ENCODE peak calls at places on chromosomes 12 and 14, in six cellular contexts. J is uterus, W is H9, G is SK-N-SH, K is ovary, B is lung. N is an unnamed sample.

GRCh38 chr14:52068741-52069616 is at the start of gene NID2:
- DNase-seq in G (peak; percentile 98), J (peak; percentile 93), K (peak; percentile 92), B (peak; percentile 64), W (peak; percentile 91), N (peak; percentile 90)

GRCh38 chr12:46664771-46665287 is 161.0 kb downstream of the SLC38A4 start:
- DNase-seq in J (peak; percentile 52), B (no peak), W (no peak), G (no peak), K (no peak), N (no peak)

GRCh38 chr14:65585216-65585615 is 172.7 kb downstream of the FUT8 start:
- DNase-seq in K (no peak), B (no peak), W (no peak), J (no peak), G (no peak), N (no peak)

GRCh38 chr14:91317381-91318313 is 73.1 kb upstream of the GPR68 start:
- DNase-seq in J (peak; percentile 57), K (peak; percentile 75), W (no peak), B (peak; percentile 83), G (no peak), N (peak; percentile 68)

GRCh38 chr12:93857917-93858513 is 180.8 kb downstream of the CRADD start:
- DNase-seq in B (no peak), W (no peak), J (peak; percentile 37), G (no peak), K (no peak), N (no peak)

GRCh38 chr12:130846386-130846785 is 7.3 kb upstream of the STX2 start:
- DNase-seq in W (no peak), J (no peak), K (no peak), G (no peak), B (no peak), N (no peak)

GRCh38 chr12:114848661-114849060 is 164.7 kb upstream of the TBX3 start:
- DNase-seq in K (peak; percentile 27), J (no peak), W (no peak), B (no peak), G (no peak), N (no peak)

GRCh38 chr12:62647586-62647985 is 181.0 kb downstream of the MON2 start:
- DNase-seq in J (peak; percentile 44), W (no peak), G (no peak), K (no peak), B (no peak), N (peak; percentile 62)

GRCh38 chr12:111785651-111786050 is 18.9 kb downstream of the ALDH2 start:
- DNase-seq in B (no peak), J (no peak), G (no peak), K (no peak), W (no peak), N (no peak)

GRCh38 chr14:102362084-102362483 is 606 bp downstream of the CINP start:
- DNase-seq in B (no peak), K (no peak), W (no peak), G (peak; percentile 30), J (no peak), N (no peak)

GRCh38 chr14:65594153-65594881 is 181.8 kb downstream of the FUT8 start:
- DNase-seq in B (peak; percentile 31), K (no peak), J (no peak), G (no peak), W (peak; percentile 71), N (no peak)

DNA sequence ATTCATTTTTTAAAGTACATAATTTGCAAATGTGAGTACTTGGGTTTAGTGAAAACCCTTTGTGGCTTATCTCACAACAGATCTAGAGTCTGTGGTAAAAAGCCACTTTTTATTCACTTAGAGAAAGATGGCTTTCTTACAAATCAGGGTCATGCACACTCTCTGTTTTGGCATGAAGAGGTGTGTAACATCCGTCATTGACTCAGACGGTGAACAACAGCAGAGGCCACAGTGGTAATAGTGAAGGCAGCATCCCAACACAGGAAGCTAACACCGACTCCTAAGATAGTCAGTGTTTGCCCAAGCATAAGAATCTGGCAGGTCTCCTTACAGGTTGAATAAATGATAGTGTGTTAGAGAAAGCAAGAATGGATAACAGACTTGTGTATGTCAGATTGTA is 593.0 kb downstream of the SOX5 start:
- DNase-seq in B (no peak), J (no peak), W (no peak), G (no peak), K (no peak), N (no peak)
- H3K27ac ChIP-seq in B (no peak overlapping the region), J (no peak overlapping the region), W (no peak overlapping the region), G (no peak overlapping the region), K (no peak overlapping the region), N (peak overlapping the region; percentile 14)

GRCh38 chr12:116903818-116904217 is 6.9 kb upstream of the FBXW8 start:
- DNase-seq in G (no peak), W (no peak), B (no peak), J (no peak), K (no peak), N (no peak)
- H3K27me3 ChIP-seq in G (no peaks in the 10 kb centered on the region), W (no peaks in the 10 kb centered on the region), B (no peaks in the 10 kb centered on the region), J (no peaks in the 10 kb centered on the region), K (no peaks in the 10 kb centered on the region), N (peaks cover 3% of the 10 kb centered on the region)

GRCh38 chr12:120495189-120495722 is 657 bp upstream of the DYNLL1 start:
- DNase-seq in J (peak; percentile 20), B (peak; percentile 29), K (no peak), W (no peak), G (peak; percentile 23), N (no peak)
- H3K27ac ChIP-seq in J (peak overlapping the region; percentile 92), B (no peak overlapping the region), K (no peak overlapping the region), W (no peak overlapping the region), G (peak overlapping the region; percentile 51), N (no peak overlapping the region)

GRCh38 chr12:3453947-3454675 is 36.9 kb upstream of the PRMT8 start:
- DNase-seq in B (no peak), G (no peak), J (no peak), W (peak; percentile 60), K (no peak), N (no peak)

GRCh38 chr12:3458041-3458440 is 33.0 kb upstream of the PRMT8 start:
- DNase-seq in K (no peak), B (no peak), J (no peak), G (no peak), W (peak; percentile 18), N (no peak)

GRCh38 chr12:3455312-3455711 is 35.7 kb upstream of the PRMT8 start:
- DNase-seq in G (no peak), B (no peak), W (peak; percentile 23), K (no peak), J (no peak), N (no peak)

GRCh38 chr12:3454780-3455179 is 36.2 kb upstream of the PRMT8 start:
- DNase-seq in J (no peak), G (no peak), B (no peak), W (peak; percentile 26), K (no peak), N (no peak)

GRCh38 chr12:3456809-3457208 is 34.2 kb upstream of the PRMT8 start:
- DNase-seq in W (peak; percentile 90), J (no peak), K (no peak), B (no peak), G (peak; percentile 30), N (no peak)
- H3K27me3 ChIP-seq in W (no peaks in the 10 kb centered on the region), J (no peaks in the 10 kb centered on the region), K (no peaks in the 10 kb centered on the region), B (no peaks in the 10 kb centered on the region), G (no peaks in the 10 kb centered on the region), N (no peaks in the 10 kb centered on the region)

GRCh38 chr14:30928462-30928861 is 54.1 kb downstream of the COCH start:
- DNase-seq in K (no peak), J (no peak), G (no peak), B (no peak), W (no peak), N (no peak)
- H3K27ac ChIP-seq in K (no peak overlapping the region), J (no peak overlapping the region), G (no peak overlapping the region), B (no peak overlapping the region), W (no peak overlapping the region), N (no peak overlapping the region)

GRCh38 chr14:85535916-85536834 is 6.2 kb downstream of the FLRT2 start:
- DNase-seq in J (peak; percentile 44), G (peak; percentile 27), K (peak; percentile 49), W (no peak), B (no peak), N (no peak)

GRCh38 chr14:85533821-85534271 is 3.9 kb downstream of the FLRT2 start:
- DNase-seq in G (no peak), B (no peak), K (peak; percentile 53), W (peak; percentile 53), J (peak; percentile 15), N (peak; percentile 75)

GRCh38 chr14:85535316-85535715 is 5.4 kb downstream of the FLRT2 start:
- DNase-seq in K (no peak), W (no peak), B (no peak), J (no peak), G (no peak), N (no peak)

GRCh38 chr14:85534435-85534834 is 4.5 kb downstream of the FLRT2 start:
- DNase-seq in B (no peak), J (no peak), K (peak; percentile 38), W (peak; percentile 33), G (no peak), N (no peak)

DNA sequence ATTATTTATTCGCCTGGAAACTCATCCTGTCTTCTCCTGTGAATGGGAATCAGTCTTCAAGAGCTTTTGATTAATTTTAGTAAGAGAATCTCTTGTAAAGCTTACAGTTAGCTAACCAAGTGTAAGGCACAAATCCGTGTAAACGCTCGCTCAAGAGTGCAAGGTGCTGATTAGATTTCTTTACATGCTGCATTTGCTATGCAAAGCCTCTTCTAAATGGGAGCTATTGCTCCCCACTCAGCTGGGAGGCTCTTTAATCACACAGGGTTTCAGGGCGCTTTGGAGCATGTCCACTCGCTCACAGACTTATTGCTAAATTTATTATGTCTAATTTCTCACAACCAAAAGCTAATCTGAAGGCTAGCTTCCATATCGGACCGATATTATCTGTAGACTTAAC is 5.0 kb downstream of the FLRT2 start:
- DNase-seq in W (no peak), B (no peak), G (no peak), J (no peak), K (no peak), N (no peak)
- H3K27me3 ChIP-seq in W (peaks cover 42% of the 10 kb centered on the region), B (peaks cover 3% of the 10 kb centered on the region), G (no peaks in the 10 kb centered on the region), J (no peaks in the 10 kb centered on the region), K (no peaks in the 10 kb centered on the region), N (no peaks in the 10 kb centered on the region)

DNA sequence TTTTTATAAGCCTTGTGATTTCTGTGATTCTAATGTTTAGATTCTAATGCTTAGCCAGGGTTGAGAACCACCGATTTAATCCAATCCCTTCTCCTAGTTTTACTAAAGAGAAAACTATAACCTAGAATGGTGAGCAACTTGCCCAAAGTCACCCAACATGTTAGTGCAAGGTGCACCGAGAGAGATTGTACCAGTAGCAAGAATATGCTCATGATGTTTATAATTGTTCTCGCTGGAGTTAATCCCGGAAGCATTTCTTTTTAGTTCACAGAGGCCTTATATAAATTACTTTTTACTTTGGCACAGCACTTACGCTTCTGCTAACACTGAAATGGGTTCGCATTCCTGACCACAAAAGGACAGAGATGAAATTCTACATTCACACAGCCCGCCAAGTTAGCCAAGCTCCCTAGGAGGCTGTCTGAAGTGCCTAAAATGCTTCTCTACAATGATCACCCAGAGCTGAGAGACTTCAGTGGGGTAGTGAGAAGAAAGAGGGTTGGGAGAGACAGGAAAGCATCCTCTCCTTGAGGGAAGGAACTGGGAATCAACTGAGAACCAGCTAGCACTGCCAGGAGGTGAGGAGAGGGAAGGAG is 579 bp upstream of the BLOC1S1 start:
- DNase-seq in J (no peak), K (no peak), G (peak; percentile 45), B (no peak), W (no peak), N (peak; percentile 34)
- H3K27ac ChIP-seq in J (peak overlapping the region; percentile 95), K (peak overlapping the region; percentile 88), G (peak overlapping the region; percentile 92), B (peak overlapping the region; percentile 89), W (no peak overlapping the region), N (peak overlapping the region; percentile 83)

DNA sequence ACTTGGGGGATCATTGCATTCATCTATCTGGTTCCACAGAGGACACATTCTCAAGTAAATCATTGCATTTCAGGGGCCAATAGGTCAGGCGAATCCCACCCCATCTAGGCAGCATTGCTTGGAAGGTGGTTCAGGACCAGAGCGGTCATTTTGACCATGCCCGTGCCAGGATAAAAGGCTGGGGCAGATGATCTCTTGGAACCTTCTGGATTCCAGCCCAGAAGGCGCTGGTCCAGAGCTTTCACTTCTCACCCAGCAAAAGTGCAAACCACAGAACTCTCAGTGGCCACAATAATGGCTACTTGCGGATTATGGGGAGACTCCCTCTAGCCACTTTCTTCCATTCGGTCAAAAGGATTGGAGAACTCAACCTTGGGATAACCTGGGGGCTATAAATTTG is 595 bp upstream of the KRT85 start:
- DNase-seq in G (no peak), W (no peak), B (no peak), K (no peak), J (no peak), N (no peak)
- H3K27me3 ChIP-seq in G (peaks cover 66% of the 10 kb centered on the region), W (no peaks in the 10 kb centered on the region), B (no peaks in the 10 kb centered on the region), K (no peaks in the 10 kb centered on the region), J (no peaks in the 10 kb centered on the region), N (no peaks in the 10 kb centered on the region)